ENCODE peak calls at places on chromosomes 7 and 10, in six cellular contexts. Q, F, V, I, Z and H are unnamed samples.

GRCh38 chr7:146665023-146665422 is 548.4 kb downstream of the CNTNAP2 start:
- DNase-seq in Q (no peak), F (no peak), V (no peak), I (no peak), Z (no peak), H (no peak)

GRCh38 chr10:34911661-34912205 is 96.6 kb upstream of the PARD3 start:
- DNase-seq in Q (no peak), F (no peak), V (no peak), I (no peak), Z (no peak), H (no peak)

GRCh38 chr10:58638406-58638805 is 125.7 kb downstream of the BICC1 start:
- DNase-seq in Q (no peak), F (no peak), V (no peak), I (no peak), Z (no peak), H (no peak)

GRCh38 chr10:14605231-14605925 is 169.3 kb downstream of the FAM107B start:
- DNase-seq in Q (peak; percentile 69), F (no peak), V (no peak), I (no peak), Z (no peak), H (peak; percentile 74)

GRCh38 chr7:134535272-134535918 is 8.0 kb downstream of the AKR1B10 start:
- DNase-seq in Q (no peak), F (no peak), V (peak; percentile 38), I (no peak), Z (no peak), H (no peak)

GRCh38 chr10:48478469-48478868 is 126.4 kb downstream of the ARHGAP22 start:
- DNase-seq in Q (no peak), F (no peak), V (no peak), I (no peak), Z (no peak), H (no peak)

GRCh38 chr7:66146701-66147100 is 32.1 kb downstream of the CRCP start:
- DNase-seq in Q (no peak), F (no peak), V (no peak), I (no peak), Z (no peak), H (no peak)

GRCh38 chr10:19904202-19904661 is 88.0 kb downstream of the PLXDC2 start:
- DNase-seq in Q (no peak), F (no peak), V (no peak), I (no peak), Z (no peak), H (no peak)

GRCh38 chr10:63093227-63093626 is 39.9 kb upstream of the NRBF2 start:
- DNase-seq in Q (no peak), F (no peak), V (no peak), I (no peak), Z (no peak), H (no peak)

GRCh38 chr7:21941570-21942224 is 4.0 kb downstream of the CDCA7L start:
- DNase-seq in Q (no peak), F (peak; percentile 31), V (no peak), I (peak; percentile 40), Z (no peak), H (peak; percentile 43)

GRCh38 chr10:36202861-36203260 is 560.8 kb upstream of the FZD8 start:
- DNase-seq in Q (no peak), F (no peak), V (no peak), I (no peak), Z (no peak), H (no peak)

GRCh38 chr7:129218514-129219036 is 6.3 kb upstream of the AHCYL2 start:
- DNase-seq in Q (peak; percentile 94), F (peak; percentile 35), V (no peak), I (peak; percentile 93), Z (peak; percentile 82), H (peak; percentile 82)

GRCh38 chr7:103990991-103991390 is 1.5 kb upstream of the RELN start:
- DNase-seq in Q (no peak), F (no peak), V (no peak), I (no peak), Z (no peak), H (no peak)

DNA sequence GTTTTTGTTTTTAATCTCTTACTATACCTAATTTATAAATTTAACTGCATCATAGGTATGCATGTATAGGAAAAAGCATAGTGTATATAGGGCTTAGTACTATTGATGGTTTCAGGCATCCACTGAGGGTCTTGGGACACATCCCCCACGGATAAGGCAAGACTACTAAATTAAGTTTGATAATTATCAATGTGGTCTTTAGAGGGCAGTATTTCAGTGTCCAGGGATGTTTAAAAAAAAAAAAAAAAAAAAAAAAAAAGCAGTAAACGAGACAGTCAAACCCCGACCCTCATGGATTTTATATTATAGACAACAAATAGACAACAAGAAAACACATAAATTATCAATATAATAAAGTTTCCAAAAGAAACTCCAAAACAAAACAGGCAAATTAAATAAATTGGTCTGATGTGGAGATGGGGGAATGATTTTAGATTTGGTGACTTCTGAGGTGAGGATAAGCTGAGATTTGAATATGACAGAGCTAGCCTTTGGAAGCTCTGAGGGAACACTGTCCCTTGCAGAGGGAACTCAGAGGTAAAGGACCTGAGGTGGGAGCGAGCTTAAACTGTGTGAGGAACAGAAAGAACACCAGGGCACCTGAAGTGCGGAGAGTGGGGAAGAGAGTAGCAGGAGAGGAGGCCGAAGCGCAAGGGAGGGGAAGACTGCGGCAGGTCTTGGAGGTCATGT is 14.8 kb downstream of the ACSM6 start:
- DNase-seq in Q (no peak), F (no peak), V (no peak), I (no peak), Z (no peak), H (no peak)
- TF ChIP-seq CTCF in Q (peak; percentile 48), F (peak; percentile 37), V (no peak), I (peak; percentile 42), Z (no peak), H (no peak)

GRCh38 chr10:91295346-91295745 is 74.9 kb downstream of the PCGF5 start:
- DNase-seq in Q (no peak), F (no peak), V (no peak), I (no peak), Z (no peak), H (no peak)

GRCh38 chr10:91300011-91300575 is 79.6 kb downstream of the PCGF5 start:
- DNase-seq in Q (no peak), F (no peak), V (no peak), I (no peak), Z (no peak), H (no peak)

GRCh38 chr10:91294134-91294906 is 73.9 kb downstream of the PCGF5 start:
- DNase-seq in Q (no peak), F (no peak), V (no peak), I (no peak), Z (no peak), H (no peak)

GRCh38 chr10:91298224-91298862 is 77.9 kb downstream of the PCGF5 start:
- DNase-seq in Q (peak; percentile 88), F (no peak), V (no peak), I (peak; percentile 87), Z (peak; percentile 77), H (peak; percentile 80)

GRCh38 chr10:91296471-91296870 is 76.0 kb downstream of the PCGF5 start:
- DNase-seq in Q (peak; percentile 36), F (no peak), V (no peak), I (no peak), Z (no peak), H (no peak)
- TF ChIP-seq CTCF in Q (peak; percentile 52), F (peak; percentile 26), V (no peak), I (peak; percentile 24), Z (no peak), H (peak; percentile 38)

DNA sequence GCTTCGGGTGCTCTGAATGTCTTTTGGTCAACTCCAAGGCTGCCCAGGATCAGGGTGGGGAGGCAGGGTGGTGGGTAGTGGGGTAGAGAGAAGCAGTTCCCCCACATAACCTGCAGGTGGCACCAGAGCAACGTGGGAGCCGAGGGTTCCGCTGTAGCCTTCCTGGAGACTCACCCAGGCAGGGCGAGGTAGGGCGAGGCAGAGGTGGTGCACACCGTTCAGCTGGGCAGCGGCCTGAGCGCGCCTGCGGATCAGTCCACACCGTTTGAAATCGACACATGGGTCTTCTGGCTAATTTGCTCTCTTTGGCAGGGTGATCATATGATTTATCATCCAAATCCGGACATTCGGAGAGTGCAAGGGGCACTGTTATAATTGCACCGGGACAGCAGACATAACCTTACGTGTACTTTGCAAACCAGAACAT is 41.4 kb upstream of the MAP3K8 start:
- DNase-seq in Q (peak; percentile 85), F (no peak), V (no peak), I (peak; percentile 86), Z (peak; percentile 64), H (peak; percentile 85)
- TF ChIP-seq CTCF in Q (peak; percentile 89), F (peak; percentile 96), V (peak; percentile 93), I (peak; percentile 86), Z (peak; percentile 91), H (peak; percentile 89)

GRCh38 chr10:124698560-124699470 is 45.4 kb downstream of the FAM53B start:
- DNase-seq in Q (no peak), F (no peak), V (no peak), I (no peak), Z (no peak), H (no peak)

GRCh38 chr10:124697443-124697836 is 46.7 kb downstream of the FAM53B start:
- DNase-seq in Q (no peak), F (no peak), V (no peak), I (no peak), Z (no peak), H (no peak)

GRCh38 chr10:124696446-124697392 is 47.5 kb downstream of the FAM53B start:
- DNase-seq in Q (no peak), F (no peak), V (no peak), I (no peak), Z (no peak), H (peak; percentile 84)

GRCh38 chr10:124699471-124700292 is 44.5 kb downstream of the FAM53B start:
- DNase-seq in Q (no peak), F (no peak), V (no peak), I (no peak), Z (no peak), H (no peak)

DNA sequence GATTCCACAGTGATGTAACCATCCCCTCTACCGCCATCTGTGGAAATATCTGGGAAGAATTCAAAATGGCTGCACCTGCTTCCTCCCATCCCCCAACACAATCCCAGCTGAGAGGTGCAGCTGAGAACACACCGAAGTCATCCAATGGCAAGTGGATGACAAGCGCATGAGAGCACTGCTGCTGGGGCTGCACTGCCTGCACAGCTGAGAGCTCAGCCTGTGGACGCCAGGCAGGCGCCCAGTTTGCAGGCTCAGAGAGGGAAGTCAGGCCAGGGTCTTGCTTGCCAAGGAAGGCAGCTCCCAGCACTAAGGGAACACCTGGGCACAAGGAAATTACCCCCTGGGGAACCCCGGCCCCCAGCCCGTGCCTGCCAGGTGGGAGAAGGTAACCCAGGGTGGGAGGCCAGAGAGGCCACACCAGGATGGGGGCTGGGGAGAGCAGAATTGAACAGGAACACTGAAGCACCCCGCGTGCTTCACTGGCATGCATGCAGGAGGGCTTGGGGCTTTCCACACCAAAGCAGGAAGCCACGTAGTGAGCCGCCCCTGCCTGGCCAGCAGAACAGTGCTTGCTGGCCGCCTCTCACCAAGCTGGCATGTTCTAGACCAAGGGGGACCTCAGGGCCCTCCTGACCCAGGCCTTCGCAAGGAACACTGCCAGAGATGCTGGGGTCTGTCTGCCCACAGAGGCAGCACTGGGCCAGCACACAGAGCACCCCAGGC is 46.2 kb downstream of the FAM53B start:
- DNase-seq in Q (peak; percentile 29), F (no peak), V (no peak), I (no peak), Z (no peak), H (peak; percentile 63)
- TF ChIP-seq CTCF in Q (no peak), F (no peak), V (no peak), I (no peak), Z (no peak), H (no peak)

GRCh38 chr10:88880287-88881094 is 446 bp downstream of the STAMBPL1 start:
- DNase-seq in Q (peak; percentile 84), F (no peak), V (peak; percentile 86), I (peak; percentile 86), Z (peak; percentile 83), H (peak; percentile 80)
- TF ChIP-seq CTCF in Q (peak; percentile 24), F (peak; percentile 37), V (no peak), I (peak; percentile 36), Z (no peak), H (peak; percentile 35)